ENCODE peak calls at places on chromosomes 2 and 18, in five cellular contexts. One of them, this sample, is unnamed.
A peak's percentile ranks its signal among the peaks of the same experiment; 100 is the strongest.

GRCh38 chr18:50240083-50240563 is 26.2 kb downstream of the CFAP53 start:
- DNase-seq in fibroblast of the conjunctiva: no peak
- DNase-seq in tibial artery: no peak
- DNase-seq in T follicular helper cell: no peak
- DNase-seq in foreskin fibroblast: no peak
- DNase-seq in this sample: no peak

GRCh38 chr2:147456729-147457128 is 388.1 kb upstream of the ACVR2A start:
- DNase-seq in fibroblast of the conjunctiva: no peak
- DNase-seq in tibial artery: no peak
- DNase-seq in T follicular helper cell: no peak
- DNase-seq in foreskin fibroblast: no peak
- DNase-seq in this sample: no peak

GRCh38 chr2:227153307-227153706 is 10.7 kb downstream of the COL4A4 start:
- DNase-seq in fibroblast of the conjunctiva: no peak
- DNase-seq in tibial artery: no peak
- DNase-seq in T follicular helper cell: no peak
- DNase-seq in foreskin fibroblast: no peak
- DNase-seq in this sample: no peak

GRCh38 chr2:1614564-1614963 is 129.8 kb downstream of the PXDN start:
- DNase-seq in fibroblast of the conjunctiva: no peak
- DNase-seq in tibial artery: no peak
- DNase-seq in T follicular helper cell: no peak
- DNase-seq in foreskin fibroblast: no peak
- DNase-seq in this sample: no peak

GRCh38 chr2:75560022-75560767 is 544 bp downstream of the EVA1A start:
- DNase-seq in fibroblast of the conjunctiva: no peak
- DNase-seq in tibial artery: no peak
- DNase-seq in T follicular helper cell: no peak
- DNase-seq in foreskin fibroblast: peak; percentile 28
- DNase-seq in this sample: no peak

GRCh38 chr2:37527362-37527761 is 144.1 kb downstream of the CDC42EP3 start:
- DNase-seq in fibroblast of the conjunctiva: no peak
- DNase-seq in tibial artery: no peak
- DNase-seq in T follicular helper cell: no peak
- DNase-seq in foreskin fibroblast: no peak
- DNase-seq in this sample: no peak

GRCh38 chr18:57437782-57438668 is 2.9 kb downstream of the ONECUT2 start:
- DNase-seq in fibroblast of the conjunctiva: peak; percentile 27
- DNase-seq in tibial artery: no peak
- DNase-seq in T follicular helper cell: no peak
- DNase-seq in foreskin fibroblast: peak; percentile 63
- DNase-seq in this sample: no peak

GRCh38 chr2:52336951-52337350 is 1305.0 kb upstream of the NRXN1 start:
- DNase-seq in fibroblast of the conjunctiva: no peak
- DNase-seq in tibial artery: no peak
- DNase-seq in T follicular helper cell: no peak
- DNase-seq in foreskin fibroblast: no peak
- DNase-seq in this sample: no peak

GRCh38 chr2:237773826-237774225 is 24.8 kb upstream of the RBM44 start:
- DNase-seq in fibroblast of the conjunctiva: no peak
- DNase-seq in tibial artery: no peak
- DNase-seq in T follicular helper cell: no peak
- DNase-seq in foreskin fibroblast: no peak
- DNase-seq in this sample: no peak

GRCh38 chr2:165357758-165358157 is 111.7 kb upstream of the CSRNP3 start:
- DNase-seq in fibroblast of the conjunctiva: peak; percentile 62
- DNase-seq in tibial artery: no peak
- DNase-seq in T follicular helper cell: no peak
- DNase-seq in foreskin fibroblast: peak; percentile 47
- DNase-seq in this sample: no peak

GRCh38 chr2:164747786-164748433 is 93.7 kb downstream of the COBLL1 start:
- DNase-seq in fibroblast of the conjunctiva: no peak
- DNase-seq in tibial artery: no peak
- DNase-seq in T follicular helper cell: no peak
- DNase-seq in foreskin fibroblast: no peak
- DNase-seq in this sample: no peak

GRCh38 chr18:44802508-44802907 is 121.8 kb downstream of the SETBP1 start:
- DNase-seq in fibroblast of the conjunctiva: no peak
- DNase-seq in tibial artery: no peak
- DNase-seq in T follicular helper cell: no peak
- DNase-seq in foreskin fibroblast: peak; percentile 41
- DNase-seq in this sample: no peak

GRCh38 chr18:24076950-24077349 is 61.9 kb upstream of the CABYR start:
- DNase-seq in fibroblast of the conjunctiva: no peak
- DNase-seq in tibial artery: no peak
- DNase-seq in T follicular helper cell: no peak
- DNase-seq in foreskin fibroblast: no peak
- DNase-seq in this sample: no peak

GRCh38 chr18:78144669-78145068 is 834.9 kb upstream of the SALL3 start:
- DNase-seq in fibroblast of the conjunctiva: no peak
- DNase-seq in tibial artery: no peak
- DNase-seq in T follicular helper cell: no peak
- DNase-seq in foreskin fibroblast: no peak
- DNase-seq in this sample: no peak

This sample was measured in gastrocnemius medialis.